ENCODE peak calls at places on chromosome 6, in eight cellular contexts. N, C, Y, W, J, P, V and M are unnamed samples.

GRCh38 chr6:132218063-132218696 is 183.1 kb downstream of the MOXD1 start:
- DNase-seq in V (no peak), Y (peak; percentile 25), J (peak; percentile 33), C (peak; percentile 25), P (no peak), W (no peak), N (no peak), M (no peak)

GRCh38 chr6:167404385-167405049 is 79.6 kb downstream of the TTLL2 start:
- DNase-seq in W (no peak), J (no peak), C (no peak), N (no peak), V (no peak), Y (no peak), P (no peak), M (no peak)

GRCh38 chr6:137492771-137493217 is 1.4 kb downstream of the OLIG3 start:
- DNase-seq in N (no peak), J (no peak), V (no peak), W (no peak), C (no peak), Y (no peak), P (no peak), M (no peak)

GRCh38 chr6:169866668-169867521 is 115.5 kb downstream of the ERMARD start:
- DNase-seq in J (no peak), N (no peak), Y (no peak), C (no peak), W (no peak), P (peak; percentile 11), V (no peak), M (no peak)

GRCh38 chr6:115133790-115134189 is 791.0 kb upstream of the HS3ST5 start:
- DNase-seq in J (no peak), P (no peak), Y (no peak), N (no peak), W (no peak), V (no peak), C (no peak), M (no peak)

GRCh38 chr6:69349776-69350175 is 447.0 kb downstream of the LMBRD1 start:
- DNase-seq in V (no peak), C (no peak), P (no peak), N (no peak), Y (no peak), J (no peak), W (peak; percentile 26), M (no peak)

GRCh38 chr6:40788661-40789111 is 201.5 kb upstream of the LRFN2 start:
- DNase-seq in N (no peak), C (no peak), V (no peak), P (no peak), W (no peak), Y (no peak), J (no peak), M (no peak)

GRCh38 chr6:134004714-134005113 is 47.7 kb downstream of the SLC2A12 start:
- DNase-seq in J (no peak), V (no peak), Y (no peak), P (no peak), N (no peak), C (no peak), W (no peak), M (no peak)

GRCh38 chr6:8814440-8815000 is 379.2 kb upstream of the SLC35B3 start:
- DNase-seq in N (no peak), C (no peak), Y (no peak), J (no peak), V (no peak), P (no peak), W (no peak), M (no peak)

GRCh38 chr6:154243793-154244768 is 112.5 kb downstream of the IPCEF1 start:
- DNase-seq in N (no peak), C (no peak), J (no peak), Y (no peak), V (no peak), W (no peak), P (no peak), M (peak; percentile 5)

GRCh38 chr6:18155864-18156396 is 708 bp downstream of the KDM1B start:
- DNase-seq in W (peak; percentile 42), N (peak; percentile 24), J (peak; percentile 91), C (peak; percentile 95), P (peak; percentile 82), Y (peak; percentile 85), V (peak; percentile 89), M (no peak)

GRCh38 chr6:125926711-125927110 is 29.9 kb upstream of the HINT3 start:
- DNase-seq in P (no peak), Y (no peak), V (no peak), W (no peak), N (no peak), J (no peak), C (no peak), M (no peak)

GRCh38 chr6:28587011-28587745 is 61.5 kb downstream of the GPX5 start:
- DNase-seq in Y (peak; percentile 82), W (peak; percentile 40), C (peak; percentile 91), J (no peak), V (peak; percentile 82), N (no peak), P (peak; percentile 73), M (peak; percentile 55)

GRCh38 chr6:151018035-151018434 is 152.5 kb downstream of the MTHFD1L start:
- DNase-seq in V (no peak), Y (no peak), J (no peak), P (no peak), N (no peak), W (no peak), C (no peak), M (peak; percentile 49)

GRCh38 chr6:143673638-143674037 is 4.1 kb upstream of the PHACTR2 start:
- DNase-seq in W (no peak), P (peak; percentile 64), Y (peak; percentile 69), N (no peak), C (peak; percentile 50), V (no peak), J (no peak), M (peak; percentile 61)

GRCh38 chr6:76420094-76420493 is 347.6 kb upstream of the IMPG1 start:
- DNase-seq in Y (no peak), P (no peak), C (no peak), J (no peak), V (no peak), W (no peak), N (no peak), M (no peak)

GRCh38 chr6:6875818-6876470 is 231.8 kb upstream of the RREB1 start:
- DNase-seq in W (no peak), P (no peak), J (no peak), V (peak; percentile 45), C (no peak), N (no peak), Y (no peak), M (peak; percentile 69)

GRCh38 chr6:109002100-109002697 is 92.4 kb downstream of the SESN1 start:
- DNase-seq in J (no peak), V (no peak), W (no peak), N (peak; percentile 55), P (no peak), Y (no peak), C (no peak), M (no peak)

GRCh38 chr6:25883991-25884390 is 9.9 kb upstream of the SLC17A3 start:
- DNase-seq in J (no peak), P (no peak), W (no peak), V (no peak), Y (peak; percentile 46), C (no peak), N (no peak), M (peak; percentile 93)

GRCh38 chr6:35590622-35591066 is 77.9 kb upstream of the TULP1 start:
- DNase-seq in J (no peak), C (no peak), N (peak; percentile 72), Y (no peak), P (no peak), W (peak; percentile 37), V (peak; percentile 69), M (no peak)
- H3K36me3 ChIP-seq in J (peaks cover 91% of the 10 kb centered on the region), C (no peaks in the 10 kb centered on the region), N (peaks cover 2% of the 10 kb centered on the region), Y (peaks cover 55% of the 10 kb centered on the region), P (peaks cover 98% of the 10 kb centered on the region), W (peaks cover 6% of the 10 kb centered on the region), V (no peaks in the 10 kb centered on the region), M (no peaks in the 10 kb centered on the region)

DNA sequence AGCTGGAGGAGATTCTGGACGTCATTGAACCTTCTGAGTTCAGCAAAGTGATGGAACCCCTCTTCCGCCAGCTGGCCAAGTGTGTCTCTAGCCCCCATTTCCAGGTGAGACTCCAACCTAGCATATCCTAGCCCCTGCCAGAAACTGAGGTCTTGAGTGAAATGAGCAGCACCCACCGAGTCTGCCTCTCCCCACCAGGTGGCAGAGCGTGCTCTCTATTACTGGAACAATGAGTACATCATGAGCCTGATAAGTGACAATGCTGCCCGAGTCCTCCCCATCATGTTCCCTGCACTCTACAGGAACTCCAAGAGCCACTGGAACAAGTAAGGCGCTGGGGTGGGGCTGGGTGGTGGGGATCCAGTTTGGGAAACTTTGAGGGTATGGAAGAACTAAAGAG is 4.6 kb downstream of the MEA1 start:
- DNase-seq in N (no peak), P (peak; percentile 34), C (peak; percentile 50), W (peak; percentile 35), Y (peak; percentile 49), J (peak; percentile 74), V (no peak), M (no peak)
- H3K36me3 ChIP-seq in N (no peaks in the 10 kb centered on the region), P (peaks cover 70% of the 10 kb centered on the region), C (peaks cover 13% of the 10 kb centered on the region), W (peaks cover 37% of the 10 kb centered on the region), Y (peaks cover 69% of the 10 kb centered on the region), J (peaks cover 61% of the 10 kb centered on the region), V (no peaks in the 10 kb centered on the region), M (peaks cover 5% of the 10 kb centered on the region)

GRCh38 chr6:149586149-149586548 is 20.0 kb downstream of the GINM1 start:
- DNase-seq in C (no peak), W (no peak), Y (no peak), N (no peak), V (no peak), J (no peak), P (no peak), M (no peak)
- H3K36me3 ChIP-seq in C (peaks cover 19% of the 10 kb centered on the region), W (peaks cover 25% of the 10 kb centered on the region), Y (peaks cover 48% of the 10 kb centered on the region), N (no peaks in the 10 kb centered on the region), V (no peaks in the 10 kb centered on the region), J (peaks cover 82% of the 10 kb centered on the region), P (peaks cover 93% of the 10 kb centered on the region), M (peaks cover 2% of the 10 kb centered on the region)

GRCh38 chr6:160101262-160102205 is 20.1 kb upstream of the SLC22A1 start:
- DNase-seq in J (no peak), W (peak; percentile 33), V (no peak), N (no peak), P (no peak), Y (no peak), C (no peak), M (no peak)

GRCh38 chr6:160102956-160103824 is 18.4 kb upstream of the SLC22A1 start:
- DNase-seq in N (peak; percentile 32), C (peak; percentile 77), P (no peak), J (peak; percentile 47), V (no peak), Y (peak; percentile 45), W (no peak), M (no peak)

GRCh38 chr6:160104821-160105517 is 16.6 kb upstream of the SLC22A1 start:
- DNase-seq in J (no peak), Y (no peak), C (no peak), N (no peak), P (no peak), W (no peak), V (no peak), M (no peak)

GRCh38 chr6:160102399-160102798 is 19.2 kb upstream of the SLC22A1 start:
- DNase-seq in J (no peak), C (no peak), P (no peak), V (no peak), W (no peak), N (no peak), Y (no peak), M (no peak)

DNA sequence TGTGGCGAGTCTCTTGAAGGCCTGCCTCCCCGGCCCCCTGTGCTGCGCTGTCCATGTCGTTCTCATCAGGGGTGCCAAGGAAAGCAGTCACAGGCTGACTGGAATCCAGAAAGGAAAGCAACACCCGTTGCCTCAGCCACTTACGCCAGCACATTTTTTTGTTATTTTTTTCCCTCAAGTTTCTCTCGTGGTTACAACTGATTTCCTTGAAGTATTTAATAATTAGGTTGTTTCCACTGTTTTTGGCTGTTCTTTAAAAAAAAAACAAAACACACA is 17.9 kb upstream of the SLC22A1 start:
- DNase-seq in C (no peak), N (no peak), V (no peak), Y (no peak), P (no peak), J (no peak), W (no peak), M (no peak)
- H3K36me3 ChIP-seq in C (peaks cover 4% of the 10 kb centered on the region), N (no peaks in the 10 kb centered on the region), V (no peaks in the 10 kb centered on the region), Y (peaks cover 43% of the 10 kb centered on the region), P (peaks cover 84% of the 10 kb centered on the region), J (peaks cover 13% of the 10 kb centered on the region), W (peaks cover 44% of the 10 kb centered on the region), M (peaks cover 1% of the 10 kb centered on the region)